ENCODE peak calls at places on chromosomes 2 and 18, in four cellular contexts. L is H1, H is neural progenitor cell, D is K562. K is an unnamed sample.
A peak's percentile ranks its signal among the peaks of the same experiment; 100 is the strongest.

GRCh38 chr2:119241205-119241532 is 17.5 kb downstream of the STEAP3 start:
- DNase-seq in L (no peak), H (no peak), D (no peak), K (no peak)

GRCh38 chr2:100301881-100302584 is 20.3 kb downstream of the LONRF2 start:
- DNase-seq in L (no peak), H (no peak), D (no peak), K (no peak)

GRCh38 chr2:98895901-98896300 is 40.1 kb downstream of the CRACDL start:
- DNase-seq in L (no peak), H (no peak), D (no peak), K (no peak)

GRCh38 chr2:225781991-225782390 is 382.5 kb downstream of the NYAP2 start:
- DNase-seq in L (no peak), H (no peak), D (no peak), K (no peak)

GRCh38 chr2:118874324-118874723 is 26.9 kb upstream of the EN1 start:
- DNase-seq in L (no peak), H (no peak), D (no peak), K (no peak)

GRCh38 chr2:207929923-207930322 is 95.4 kb downstream of the PLEKHM3 start:
- DNase-seq in L (no peak), H (no peak), D (no peak), K (no peak)

GRCh38 chr2:187775651-187776050 is 221.4 kb upstream of the TFPI start:
- DNase-seq in L (no peak), H (no peak), D (no peak), K (no peak)

GRCh38 chr2:164782323-164782722 is 59.3 kb downstream of the COBLL1 start:
- DNase-seq in L (no peak), H (no peak), D (no peak), K (no peak)

GRCh38 chr2:160387558-160388262 is 105.9 kb downstream of the RBMS1 start:
- DNase-seq in L (no peak), H (no peak), D (no peak), K (no peak)

GRCh38 chr2:142165790-142166189 is 35.0 kb upstream of the LRP1B start:
- DNase-seq in L (no peak), H (peak; percentile 48), D (no peak), K (peak; percentile 47)

GRCh38 chr2:223247136-223247535 is 195.1 kb downstream of the KCNE4 start:
- DNase-seq in L (no peak), H (peak; percentile 19), D (peak; percentile 9), K (peak; percentile 28)

GRCh38 chr2:195575879-195576391 is 81.1 kb upstream of the SLC39A10 start:
- DNase-seq in L (no peak), H (peak; percentile 16), D (no peak), K (peak; percentile 24)

GRCh38 chr2:70161069-70161534 is 29.7 kb downstream of the C2orf42 start:
- DNase-seq in L (no peak), H (no peak), D (no peak), K (no peak)

GRCh38 chr2:180622122-180622918 is 358.1 kb upstream of the UBE2E3 start:
- DNase-seq in L (no peak), H (no peak), D (no peak), K (no peak)

GRCh38 chr2:163878718-163879117 is 142.9 kb upstream of the FIGN start:
- DNase-seq in L (peak; percentile 7), H (peak; percentile 60), D (peak; percentile 21), K (peak; percentile 12)

GRCh38 chr2:15828576-15828975 is 111.8 kb upstream of the MYCN start:
- DNase-seq in L (no peak), H (no peak), D (no peak), K (no peak)

GRCh38 chr18:48135436-48135966 is 205.0 kb upstream of the SMAD2 start:
- DNase-seq in L (no peak), H (no peak), D (no peak), K (no peak)

GRCh38 chr2:214035091-214035852 is 375.6 kb upstream of the VWC2L start:
- DNase-seq in L (no peak), H (no peak), D (no peak), K (no peak)

GRCh38 chr2:95052301-95052700 is 26.8 kb downstream of the MAL start:
- DNase-seq in L (no peak), H (no peak), D (no peak), K (no peak)
- H3K27me3 ChIP-seq in L (no peaks in the 10 kb centered on the region), H (no peaks in the 10 kb centered on the region), D (peaks cover 67% of the 10 kb centered on the region), K (peaks cover 12% of the 10 kb centered on the region)

DNA sequence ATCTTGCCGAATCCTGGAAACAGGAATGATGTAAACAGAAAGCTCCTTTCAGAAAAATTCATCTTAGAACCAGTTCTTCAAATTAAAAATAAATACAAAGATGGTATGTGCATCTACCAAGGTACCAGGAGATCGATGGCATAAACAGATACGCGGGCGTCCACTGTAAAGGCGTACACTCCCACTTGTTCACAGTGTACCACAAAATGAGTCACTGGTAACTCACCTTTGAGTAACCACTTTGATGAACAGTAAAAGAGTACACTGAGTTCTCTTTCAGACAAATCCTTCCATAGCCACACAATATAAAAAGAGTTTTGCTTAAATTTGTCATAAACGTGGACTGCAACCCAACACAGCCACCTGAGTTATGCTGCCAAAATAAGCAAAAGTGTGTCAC is 128.3 kb downstream of the DNER start:
- DNase-seq in L (no peak), H (no peak), D (no peak), K (peak; percentile 48)
- H3K4me2 ChIP-seq in L (no peak overlapping the region), H (no peak overlapping the region), D (no peak overlapping the region), K (peak overlapping the region; percentile 39)

DNA sequence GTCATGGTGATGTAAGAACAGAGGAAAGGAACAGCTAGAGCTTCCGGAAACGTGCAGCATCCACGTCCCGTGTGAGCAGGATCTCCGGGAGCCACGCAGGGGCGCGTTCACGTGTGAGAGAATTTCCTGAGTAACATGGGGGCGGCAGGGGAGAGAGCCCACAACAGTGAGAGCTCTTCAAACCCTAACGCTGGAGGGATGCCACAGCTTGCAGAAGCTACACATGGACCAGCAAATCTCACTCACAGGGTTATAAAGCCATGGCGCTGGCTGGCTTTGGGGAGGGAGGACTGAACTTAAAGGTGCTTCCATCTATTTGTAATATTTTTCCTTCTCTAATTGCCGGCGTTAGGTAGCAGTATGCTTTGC is 250.5 kb upstream of the SALL3 start:
- DNase-seq in L (no peak), H (no peak), D (no peak), K (no peak)
- H3K27me3 ChIP-seq in L (no peaks in the 10 kb centered on the region), H (no peaks in the 10 kb centered on the region), D (peaks cover 33% of the 10 kb centered on the region), K (peaks cover 14% of the 10 kb centered on the region)

DNA sequence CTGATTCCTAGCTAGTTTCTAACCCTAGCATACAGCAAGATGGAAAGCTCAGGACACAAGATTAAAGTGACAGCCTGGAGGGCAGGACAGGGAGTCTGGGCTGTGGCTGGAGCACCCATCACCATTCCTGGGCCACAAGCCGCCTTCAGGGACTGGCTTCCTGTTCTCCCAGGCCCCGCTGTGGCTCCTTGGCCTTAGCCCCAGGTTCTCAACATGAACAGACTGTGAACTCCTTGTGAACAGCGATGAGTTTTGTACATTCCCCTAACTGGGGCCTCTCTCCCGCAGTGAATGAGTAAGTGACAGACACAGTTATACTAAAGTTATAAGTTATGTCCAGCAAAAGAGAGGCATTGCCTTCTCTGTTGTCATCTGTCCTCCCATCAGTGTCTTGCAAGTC is 35.9 kb upstream of the SLC14A1 start:
- DNase-seq in L (no peak), H (no peak), D (no peak), K (no peak)
- H3K4me2 ChIP-seq in L (no peak overlapping the region), H (no peak overlapping the region), D (peak overlapping the region; percentile 36), K (no peak overlapping the region)

GRCh38 chr2:84947010-84947593 is 23.9 kb upstream of the KCMF1 start:
- DNase-seq in L (no peak), H (no peak), D (no peak), K (no peak)
- H3K27me3 ChIP-seq in L (no peaks in the 10 kb centered on the region), H (no peaks in the 10 kb centered on the region), D (no peaks in the 10 kb centered on the region), K (no peaks in the 10 kb centered on the region)

K was measured in HCT116.